ENCODE peak calls at places on chromosomes 13 and 19, in seven cellular contexts. T is CD8-positive, alpha-beta T cell; Y is OCI-LY7; D is neural crest cell; M is thoracic aorta; L is astrocyte of the cerebellum; E is A549. G is an unnamed sample.

GRCh38 chr19:3357731-3358391 is 8.5 kb upstream of the NFIC start:
- DNase-seq in T (no peak), Y (no peak), D (no peak), M (no peak), L (no peak), E (no peak), G (no peak)

GRCh38 chr13:28597641-28598040 is 61.3 kb upstream of the POMP start:
- DNase-seq in T (no peak), Y (no peak), D (no peak), M (no peak), L (no peak), E (no peak), G (no peak)

GRCh38 chr19:31263317-31263716 is 85.9 kb downstream of the TSHZ3 start:
- DNase-seq in T (no peak), Y (no peak), D (no peak), M (no peak), L (no peak), E (no peak), G (no peak)

GRCh38 chr19:54554006-54554405 is 19.6 kb upstream of the LILRA2 start:
- DNase-seq in T (no peak), Y (no peak), D (no peak), M (no peak), L (no peak), E (no peak), G (no peak)

GRCh38 chr13:20442798-20443381 is 82.8 kb downstream of the CRYL1 start:
- DNase-seq in T (no peak), Y (no peak), D (no peak), M (no peak), L (no peak), E (no peak), G (no peak)

GRCh38 chr19:30335306-30335886 is 36.8 kb upstream of the ZNF536 start:
- DNase-seq in T (no peak), Y (no peak), D (no peak), M (no peak), L (no peak), E (no peak), G (no peak)

GRCh38 chr19:4547303-4548237 is 7.7 kb upstream of the LRG1 start:
- DNase-seq in T (no peak), Y (peak), D (no peak), M (no peak), L (no peak), E (peak), G (no peak)

GRCh38 chr13:50592412-50593145 is 250.9 kb downstream of the DLEU7 start:
- DNase-seq in T (no peak), Y (no peak), D (no peak), M (no peak), L (peak), E (no peak), G (peak)

GRCh38 chr13:25988655-25989054 is 63.2 kb downstream of the SHISA2 start:
- DNase-seq in T (no peak), Y (no peak), D (no peak), M (no peak), L (no peak), E (no peak), G (no peak)

GRCh38 chr13:111415216-111415615 is 94.8 kb downstream of the TEX29 start:
- DNase-seq in T (no peak), Y (no peak), D (no peak), M (no peak), L (no peak), E (no peak), G (no peak)

GRCh38 chr13:114109646-114110045 is 22.8 kb downstream of the RASA3 start:
- DNase-seq in T (no peak), Y (no peak), D (no peak), M (no peak), L (no peak), E (no peak), G (no peak)

GRCh38 chr13:50222569-50223332 is 207.5 kb downstream of the KCNRG start:
- DNase-seq in T (no peak), Y (no peak), D (no peak), M (peak), L (peak), E (no peak), G (peak)

GRCh38 chr13:95641961-95642621 is 2.4 kb downstream of the DZIP1 start:
- DNase-seq in T (no peak), Y (no peak), D (no peak), M (no peak), L (no peak), E (no peak), G (no peak)

GRCh38 chr13:76713280-76713679 is 172.9 kb downstream of the KCTD12 start:
- DNase-seq in T (no peak), Y (no peak), D (no peak), M (no peak), L (no peak), E (no peak), G (no peak)

GRCh38 chr19:11963566-11964355 is 1.1 kb upstream of the ZNF763 start:
- DNase-seq in T (peak), Y (peak), D (peak), M (peak), L (no peak), E (no peak), G (peak)

GRCh38 chr19:6239401-6239844 is 40.4 kb downstream of the MLLT1 start:
- DNase-seq in T (no peak), Y (no peak), D (no peak), M (no peak), L (no peak), E (no peak), G (no peak)

GRCh38 chr13:41916173-41916954 is 44.5 kb downstream of the VWA8 start:
- DNase-seq in T (no peak), Y (peak), D (no peak), M (no peak), L (peak), E (no peak), G (no peak)

GRCh38 chr13:91132381-91132780 is 215.1 kb upstream of the MIR17HG start:
- DNase-seq in T (no peak), Y (no peak), D (no peak), M (no peak), L (no peak), E (no peak), G (no peak)

GRCh38 chr19:47280183-47280797 is 5.6 kb downstream of the INAFM1 start:
- DNase-seq in T (peak), Y (peak), D (peak), M (no peak), L (no peak), E (peak), G (no peak)

GRCh38 chr19:33465371-33465770 is 56.2 kb downstream of the PEPD start:
- DNase-seq in T (no peak), Y (no peak), D (no peak), M (no peak), L (no peak), E (no peak), G (no peak)

GRCh38 chr19:29129148-29129547 is 83.8 kb downstream of the UQCRFS1 start:
- DNase-seq in T (no peak), Y (no peak), D (no peak), M (no peak), L (no peak), E (no peak), G (no peak)

GRCh38 chr19:18596752-18597157 is 8.2 kb downstream of the REX1BD start:
- DNase-seq in T (no peak), Y (no peak), D (no peak), M (no peak), L (no peak), E (peak), G (no peak)

GRCh38 chr19:38496603-38497487 is 63.4 kb downstream of the RYR1 start:
- DNase-seq in T (no peak), Y (no peak), D (no peak), M (no peak), L (no peak), E (no peak), G (no peak)

GRCh38 chr19:51327066-51327985 is 14.6 kb downstream of the VSIG10L start:
- DNase-seq in T (peak), Y (no peak), D (no peak), M (no peak), L (no peak), E (peak), G (no peak)

GRCh38 chr19:29551774-29552173 is 26.0 kb downstream of the VSTM2B start:
- DNase-seq in T (no peak), Y (no peak), D (no peak), M (no peak), L (no peak), E (no peak), G (no peak)

GRCh38 chr13:24148414-24149305 is 11.9 kb upstream of the SPATA13 start:
- DNase-seq in T (no peak), Y (no peak), D (no peak), M (no peak), L (peak), E (peak), G (peak)

GRCh38 chr13:38866649-38867048 is 124.0 kb downstream of the STOML3 start:
- DNase-seq in T (no peak), Y (peak), D (no peak), M (no peak), L (no peak), E (peak), G (no peak)

GRCh38 chr13:26977541-26977940 is 194.1 kb downstream of the USP12 start:
- DNase-seq in T (no peak), Y (no peak), D (no peak), M (no peak), L (no peak), E (no peak), G (no peak)

GRCh38 chr13:70905035-70905434 is 796.8 kb upstream of the KLHL1 start:
- DNase-seq in T (no peak), Y (no peak), D (no peak), M (no peak), L (no peak), E (no peak), G (no peak)

DNA sequence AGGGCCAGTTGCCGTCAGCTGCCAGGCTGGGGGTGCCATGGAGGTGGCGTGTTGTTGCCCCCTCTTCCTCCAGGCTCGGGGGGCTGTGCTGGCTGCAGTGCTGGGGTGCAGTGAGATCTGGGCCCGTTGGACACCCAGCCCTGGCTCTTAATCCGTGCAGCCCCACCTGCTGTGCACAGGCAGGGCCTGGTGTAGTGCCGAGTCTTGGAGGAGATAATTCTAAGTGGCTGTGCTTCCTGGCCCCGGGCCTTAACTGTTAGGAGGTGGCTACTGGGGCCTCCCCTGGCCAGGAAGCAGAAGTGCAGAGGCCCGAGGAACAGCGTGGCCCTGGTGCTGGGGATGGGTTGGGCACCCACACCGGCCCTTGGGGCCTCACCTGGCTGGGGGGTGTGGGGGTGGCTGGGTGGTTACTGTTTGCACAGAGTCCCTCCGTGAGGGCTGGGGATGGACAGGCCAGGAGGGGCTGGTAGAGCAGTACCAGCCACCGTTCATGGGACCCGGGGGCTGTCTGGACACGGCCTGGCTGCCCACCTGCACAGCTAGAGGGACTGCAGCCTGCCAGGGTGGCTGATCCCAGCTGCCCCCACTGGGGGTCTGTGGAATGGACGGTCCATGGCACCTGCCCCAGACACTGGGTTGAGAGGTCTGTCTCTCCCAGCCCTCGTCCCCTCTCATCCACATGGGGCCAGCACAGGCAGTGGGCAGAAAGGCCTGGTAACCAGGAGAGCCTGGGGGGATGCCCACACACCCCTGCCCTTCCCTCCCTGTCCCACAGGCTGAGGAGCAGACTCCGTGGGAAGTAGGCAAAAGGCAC is 3.3 kb downstream of the GPX4 start:
- DNase-seq in T (no peak), Y (no peak), D (no peak), M (no peak), L (no peak), E (peak), G (peak)
- TF ChIP-seq CTCF in T (no peak), Y (no peak), D (peak), M (no peak), L (no peak), E (no peak), G (no peak)

GRCh38 chr13:67416047-67416925 is 186.2 kb upstream of the PCDH9 start:
- DNase-seq in T (no peak), Y (peak), D (peak), M (no peak), L (no peak), E (peak), G (no peak)
- TF ChIP-seq CTCF in T (no peak), Y (peak), D (peak), M (no peak), L (peak), E (peak), G (peak)

GRCh38 chr13:29713841-29714240 is 118.4 kb upstream of the SLC7A1 start:
- DNase-seq in T (no peak), Y (peak), D (no peak), M (no peak), L (no peak), E (peak), G (no peak)
- TF ChIP-seq CTCF in T (peak), Y (peak), D (peak), M (peak), L (peak), E (peak), G (peak)

GRCh38 chr19:8324186-8325050 is 3.1 kb downstream of the RPS28 start:
- DNase-seq in T (no peak), Y (peak), D (no peak), M (no peak), L (no peak), E (no peak), G (no peak)
- TF ChIP-seq CTCF in T (no peak), Y (peak), D (no peak), M (no peak), L (no peak), E (no peak), G (no peak)

GRCh38 chr19:45591004-45591637 is 6.5 kb upstream of the OPA3 start:
- DNase-seq in T (peak), Y (peak), D (peak), M (no peak), L (no peak), E (peak), G (peak)
- TF ChIP-seq CTCF in T (peak), Y (peak), D (peak), M (no peak), L (peak), E (peak), G (peak)